ENCODE peak calls at places on chromosome 7, in nine cellular contexts. J is body of pancreas, K is upper lobe of right lung, G is heart left ventricle, Q is OCI-LY7, D is foreskin keratinocyte, I is SJSA1, F is MM.1S, E is spleen. C is an unnamed sample.

GRCh38 chr7:44685723-44686122 is 62.9 kb upstream of the ZMIZ2 start:
- DNase-seq in J (no peak), K (no peak), G (no peak), Q (no peak), D (no peak), I (no peak), F (no peak), E (peak), C (no peak)

GRCh38 chr7:132500727-132501410 is 75.4 kb downstream of the PLXNA4 start:
- DNase-seq in J (peak), K (no peak), G (peak), Q (no peak), D (no peak), I (no peak), F (no peak), E (peak), C (no peak)

GRCh38 chr7:110129159-110129558 is 961.8 kb upstream of the LRRN3 start:
- DNase-seq in J (no peak), K (no peak), G (no peak), Q (no peak), D (no peak), I (no peak), F (no peak), E (no peak), C (no peak)

GRCh38 chr7:150560486-150560885 is 6.7 kb upstream of the GIMAP4 start:
- DNase-seq in J (no peak), K (no peak), G (no peak), Q (no peak), D (no peak), I (no peak), F (no peak), E (no peak), C (no peak)

GRCh38 chr7:13021566-13021965 is 334.1 kb downstream of the ARL4A start:
- DNase-seq in J (no peak), K (no peak), G (no peak), Q (no peak), D (no peak), I (peak), F (no peak), E (no peak), C (no peak)

GRCh38 chr7:50652400-50653115 is 87.4 kb upstream of the DDC start:
- DNase-seq in J (no peak), K (no peak), G (no peak), Q (no peak), D (no peak), I (no peak), F (no peak), E (no peak), C (no peak)

GRCh38 chr7:24653316-24654085 is 80.2 kb downstream of the PALS2 start:
- DNase-seq in J (no peak), K (no peak), G (no peak), Q (no peak), D (no peak), I (no peak), F (no peak), E (no peak), C (no peak)

GRCh38 chr7:101527844-101528667 is 101.0 kb downstream of the MYL10 start:
- DNase-seq in J (peak), K (peak), G (no peak), Q (no peak), D (no peak), I (peak), F (no peak), E (no peak), C (no peak)

GRCh38 chr7:7696458-7697119 is 21.8 kb downstream of the RPA3 start:
- DNase-seq in J (peak), K (no peak), G (no peak), Q (no peak), D (peak), I (no peak), F (no peak), E (no peak), C (no peak)

GRCh38 chr7:155763721-155764431 is 48.4 kb downstream of the SHH start:
- DNase-seq in J (no peak), K (no peak), G (no peak), Q (no peak), D (no peak), I (no peak), F (no peak), E (peak), C (no peak)

GRCh38 chr7:2120841-2121830 is 111.6 kb downstream of the MAD1L1 start:
- DNase-seq in J (no peak), K (no peak), G (no peak), Q (no peak), D (no peak), I (no peak), F (no peak), E (no peak), C (no peak)

GRCh38 chr7:1019255-1019785 is 25.0 kb upstream of the GPR146 start:
- DNase-seq in J (no peak), K (no peak), G (no peak), Q (no peak), D (no peak), I (no peak), F (no peak), E (peak), C (no peak)

GRCh38 chr7:147276783-147277370 is 1160.3 kb downstream of the CNTNAP2 start:
- DNase-seq in J (no peak), K (no peak), G (no peak), Q (no peak), D (no peak), I (no peak), F (no peak), E (no peak), C (no peak)

GRCh38 chr7:741850-742249 is 14.8 kb upstream of the PRKAR1B start:
- DNase-seq in J (no peak), K (peak), G (no peak), Q (no peak), D (no peak), I (no peak), F (no peak), E (peak), C (no peak)

GRCh38 chr7:97639036-97639435 is 92.8 kb upstream of the TAC1 start:
- DNase-seq in J (no peak), K (no peak), G (no peak), Q (no peak), D (peak), I (no peak), F (no peak), E (no peak), C (peak)

GRCh38 chr7:5420841-5421625 is 2.6 kb downstream of the TNRC18 start:
- DNase-seq in J (peak), K (peak), G (peak), Q (no peak), D (no peak), I (no peak), F (no peak), E (peak), C (no peak)

GRCh38 chr7:105934577-105935185 is 28.4 kb upstream of the CDHR3 start:
- DNase-seq in J (peak), K (no peak), G (no peak), Q (peak), D (no peak), I (no peak), F (peak), E (no peak), C (no peak)

GRCh38 chr7:434891-435486 is 84.7 kb downstream of the PDGFA start:
- DNase-seq in J (no peak), K (no peak), G (no peak), Q (no peak), D (no peak), I (peak), F (no peak), E (no peak), C (no peak)

GRCh38 chr7:80147543-80148376 is 13.1 kb downstream of the GNAI1 start:
- DNase-seq in J (no peak), K (no peak), G (no peak), Q (no peak), D (peak), I (no peak), F (no peak), E (no peak), C (no peak)

GRCh38 chr7:137923380-137923779 is 76.6 kb upstream of the DGKI start:
- DNase-seq in J (no peak), K (no peak), G (no peak), Q (no peak), D (no peak), I (no peak), F (no peak), E (no peak), C (no peak)

GRCh38 chr7:137925091-137925490 is 76.8 kb downstream of the CREB3L2 start:
- DNase-seq in J (no peak), K (no peak), G (no peak), Q (no peak), D (no peak), I (no peak), F (no peak), E (no peak), C (no peak)

GRCh38 chr7:137919987-137920386 is 73.2 kb upstream of the DGKI start:
- DNase-seq in J (no peak), K (no peak), G (no peak), Q (no peak), D (no peak), I (no peak), F (no peak), E (no peak), C (no peak)

GRCh38 chr7:137916980-137917645 is 70.3 kb upstream of the DGKI start:
- DNase-seq in J (no peak), K (no peak), G (no peak), Q (no peak), D (no peak), I (no peak), F (no peak), E (no peak), C (no peak)

GRCh38 chr7:137920637-137921473 is 74.1 kb upstream of the DGKI start:
- DNase-seq in J (no peak), K (no peak), G (no peak), Q (no peak), D (no peak), I (no peak), F (no peak), E (no peak), C (no peak)
- H3K27ac ChIP-seq in J (no peak), K (peak), G (no peak), Q (no peak), D (no peak), I (no peak), F (no peak), E (peak), C (no peak)

GRCh38 chr7:47648301-47648900 is 66.5 kb upstream of the TNS3 start:
- DNase-seq in J (no peak), K (no peak), G (no peak), Q (no peak), D (no peak), I (no peak), F (no peak), E (no peak), C (no peak)
- H3K27ac ChIP-seq in J (no peak), K (no peak), G (no peak), Q (no peak), D (no peak), I (peak), F (peak), E (peak), C (no peak)

DNA sequence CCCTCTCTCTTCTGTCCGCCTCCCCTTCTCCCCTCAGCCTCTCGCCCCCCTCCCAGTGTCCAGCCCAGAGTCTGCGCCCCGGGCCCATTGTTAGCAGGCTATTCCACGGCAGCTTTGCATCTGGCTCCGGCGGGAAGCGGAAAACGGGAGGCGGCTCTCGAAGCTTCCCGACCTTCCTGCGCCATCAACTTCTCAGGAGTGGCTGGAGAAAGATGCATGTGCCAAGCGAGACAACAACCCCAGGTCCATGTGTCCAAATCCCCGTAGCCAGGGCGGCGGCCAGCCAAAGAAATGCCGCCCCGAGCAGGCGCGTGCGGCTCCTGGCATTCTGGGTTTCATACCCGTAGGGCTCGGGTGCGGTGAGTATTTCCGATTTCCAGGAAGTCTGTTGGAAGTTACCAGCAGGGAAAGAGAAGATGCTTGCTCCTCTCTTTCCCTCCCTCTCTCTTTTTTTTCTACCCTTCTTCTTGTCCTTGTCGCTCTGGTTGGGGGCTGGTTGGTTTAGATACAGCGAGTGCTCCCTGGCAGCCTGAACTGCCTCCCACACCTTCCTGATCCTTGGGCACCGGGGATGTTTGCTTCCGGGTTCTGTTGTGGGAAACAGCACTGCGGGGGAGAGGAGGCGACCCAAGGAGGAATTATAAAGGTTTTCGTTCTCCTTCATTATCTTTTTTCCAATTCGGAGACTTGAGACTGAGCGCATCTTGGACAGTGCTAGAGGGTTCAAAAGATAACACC is 1.2 kb upstream of the HOXA2 start:
- DNase-seq in J (peak), K (no peak), G (no peak), Q (no peak), D (no peak), I (peak), F (no peak), E (no peak), C (no peak)
- H3K27ac ChIP-seq in J (no peak), K (peak), G (no peak), Q (no peak), D (no peak), I (no peak), F (no peak), E (peak), C (no peak)

GRCh38 chr7:3561908-3562307 is 260.9 kb downstream of the SDK1 start:
- DNase-seq in J (peak), K (no peak), G (no peak), Q (no peak), D (no peak), I (no peak), F (no peak), E (no peak), C (no peak)

GRCh38 chr7:3564231-3564630 is 263.2 kb downstream of the SDK1 start:
- DNase-seq in J (no peak), K (no peak), G (no peak), Q (no peak), D (no peak), I (no peak), F (no peak), E (no peak), C (no peak)

GRCh38 chr7:3559178-3559765 is 258.2 kb downstream of the SDK1 start:
- DNase-seq in J (peak), K (no peak), G (peak), Q (no peak), D (peak), I (no peak), F (no peak), E (no peak), C (peak)

GRCh38 chr7:3558410-3558809 is 257.4 kb downstream of the SDK1 start:
- DNase-seq in J (no peak), K (no peak), G (no peak), Q (no peak), D (no peak), I (no peak), F (no peak), E (no peak), C (no peak)

GRCh38 chr7:3560495-3560894 is 259.4 kb downstream of the SDK1 start:
- DNase-seq in J (no peak), K (no peak), G (no peak), Q (no peak), D (no peak), I (no peak), F (no peak), E (no peak), C (no peak)
- H3K27ac ChIP-seq in J (peak), K (no peak), G (no peak), Q (no peak), D (no peak), I (no peak), F (no peak), E (no peak), C (no peak)